ENCODE peak calls at places on chromosomes 2 and 18, in ten cellular contexts. One of them, this sample, is unnamed.

GRCh38 chr2:8412082-8412481 is 269.8 kb upstream of the ID2 start:
- DNase-seq in NCI-H774: no peak
- DNase-seq in Caki2: peak
- DNase-seq in activated effector memory CD4-positive, alpha-beta T cell treated with anti-CD3 and anti-CD28 coated beads, Interleukin-2, amount 50 U/mL, for 16 hours: no peak
- DNase-seq in left ventricle myocardium superior: no peak
- DNase-seq in GM23248: peak
- DNase-seq in activated T-cell treated with anti-CD3 and anti-CD28 coated beads, Interleukin-2, amount 50 U/mL, for 72 hours: no peak
- DNase-seq in NCI-H1092: no peak
- DNase-seq in NCI-H82: no peak
- DNase-seq in AG09319: no peak
- DNase-seq in this sample: no peak

GRCh38 chr18:79791141-79791972 is 6.4 kb upstream of the KCNG2 start:
- DNase-seq in NCI-H774: no peak
- DNase-seq in Caki2: no peak
- DNase-seq in activated effector memory CD4-positive, alpha-beta T cell treated with anti-CD3 and anti-CD28 coated beads, Interleukin-2, amount 50 U/mL, for 16 hours: peak
- DNase-seq in left ventricle myocardium superior: peak
- DNase-seq in GM23248: peak
- DNase-seq in activated T-cell treated with anti-CD3 and anti-CD28 coated beads, Interleukin-2, amount 50 U/mL, for 72 hours: no peak
- DNase-seq in NCI-H1092: no peak
- DNase-seq in NCI-H82: no peak
- DNase-seq in AG09319: peak
- DNase-seq in this sample: no peak

GRCh38 chr2:240797500-240797895 is 22.5 kb downstream of the KIF1A start:
- DNase-seq in NCI-H774: no peak
- DNase-seq in Caki2: no peak
- DNase-seq in activated effector memory CD4-positive, alpha-beta T cell treated with anti-CD3 and anti-CD28 coated beads, Interleukin-2, amount 50 U/mL, for 16 hours: no peak
- DNase-seq in left ventricle myocardium superior: peak
- DNase-seq in GM23248: no peak
- DNase-seq in activated T-cell treated with anti-CD3 and anti-CD28 coated beads, Interleukin-2, amount 50 U/mL, for 72 hours: no peak
- DNase-seq in NCI-H1092: no peak
- DNase-seq in NCI-H82: no peak
- DNase-seq in AG09319: no peak
- DNase-seq in this sample: no peak

GRCh38 chr18:34787931-34788532 is 77.9 kb downstream of the DTNA start:
- DNase-seq in NCI-H774: peak
- DNase-seq in Caki2: no peak
- DNase-seq in activated effector memory CD4-positive, alpha-beta T cell treated with anti-CD3 and anti-CD28 coated beads, Interleukin-2, amount 50 U/mL, for 16 hours: no peak
- DNase-seq in left ventricle myocardium superior: no peak
- DNase-seq in GM23248: peak
- DNase-seq in activated T-cell treated with anti-CD3 and anti-CD28 coated beads, Interleukin-2, amount 50 U/mL, for 72 hours: peak
- DNase-seq in NCI-H1092: peak
- DNase-seq in NCI-H82: peak
- DNase-seq in AG09319: peak
- DNase-seq in this sample: no peak

GRCh38 chr2:72893594-72894319 is 6.5 kb downstream of the SPR start:
- DNase-seq in NCI-H774: no peak
- DNase-seq in Caki2: peak
- DNase-seq in activated effector memory CD4-positive, alpha-beta T cell treated with anti-CD3 and anti-CD28 coated beads, Interleukin-2, amount 50 U/mL, for 16 hours: peak
- DNase-seq in left ventricle myocardium superior: peak
- DNase-seq in GM23248: peak
- DNase-seq in activated T-cell treated with anti-CD3 and anti-CD28 coated beads, Interleukin-2, amount 50 U/mL, for 72 hours: peak
- DNase-seq in NCI-H1092: peak
- DNase-seq in NCI-H82: peak
- DNase-seq in AG09319: peak
- DNase-seq in this sample: no peak

GRCh38 chr2:101442042-101442666 is 32.8 kb downstream of the RFX8 start:
- DNase-seq in NCI-H774: no peak
- DNase-seq in Caki2: no peak
- DNase-seq in activated effector memory CD4-positive, alpha-beta T cell treated with anti-CD3 and anti-CD28 coated beads, Interleukin-2, amount 50 U/mL, for 16 hours: no peak
- DNase-seq in left ventricle myocardium superior: no peak
- DNase-seq in GM23248: peak
- DNase-seq in activated T-cell treated with anti-CD3 and anti-CD28 coated beads, Interleukin-2, amount 50 U/mL, for 72 hours: no peak
- DNase-seq in NCI-H1092: no peak
- DNase-seq in NCI-H82: no peak
- DNase-seq in AG09319: no peak
- DNase-seq in this sample: no peak

GRCh38 chr2:114698504-114698903 is 256.1 kb downstream of the DPP10 start:
- DNase-seq in NCI-H774: no peak
- DNase-seq in Caki2: no peak
- DNase-seq in activated effector memory CD4-positive, alpha-beta T cell treated with anti-CD3 and anti-CD28 coated beads, Interleukin-2, amount 50 U/mL, for 16 hours: no peak
- DNase-seq in left ventricle myocardium superior: no peak
- DNase-seq in GM23248: no peak
- DNase-seq in activated T-cell treated with anti-CD3 and anti-CD28 coated beads, Interleukin-2, amount 50 U/mL, for 72 hours: no peak
- DNase-seq in NCI-H1092: no peak
- DNase-seq in NCI-H82: no peak
- DNase-seq in AG09319: no peak
- DNase-seq in this sample: no peak

GRCh38 chr2:8656160-8656641 is 25.7 kb upstream of the ID2 start:
- DNase-seq in NCI-H774: peak
- DNase-seq in Caki2: peak
- DNase-seq in activated effector memory CD4-positive, alpha-beta T cell treated with anti-CD3 and anti-CD28 coated beads, Interleukin-2, amount 50 U/mL, for 16 hours: peak
- DNase-seq in left ventricle myocardium superior: no peak
- DNase-seq in GM23248: peak
- DNase-seq in activated T-cell treated with anti-CD3 and anti-CD28 coated beads, Interleukin-2, amount 50 U/mL, for 72 hours: no peak
- DNase-seq in NCI-H1092: peak
- DNase-seq in NCI-H82: no peak
- DNase-seq in AG09319: peak
- DNase-seq in this sample: no peak

GRCh38 chr2:70888925-70889715 is 46.6 kb upstream of the ATP6V1B1 start:
- DNase-seq in NCI-H774: no peak
- DNase-seq in Caki2: no peak
- DNase-seq in activated effector memory CD4-positive, alpha-beta T cell treated with anti-CD3 and anti-CD28 coated beads, Interleukin-2, amount 50 U/mL, for 16 hours: no peak
- DNase-seq in left ventricle myocardium superior: no peak
- DNase-seq in GM23248: no peak
- DNase-seq in activated T-cell treated with anti-CD3 and anti-CD28 coated beads, Interleukin-2, amount 50 U/mL, for 72 hours: no peak
- DNase-seq in NCI-H1092: no peak
- DNase-seq in NCI-H82: no peak
- DNase-seq in AG09319: no peak
- DNase-seq in this sample: no peak

GRCh38 chr2:201118121-201118956 is 2.4 kb downstream of the CFLAR start:
- DNase-seq in NCI-H774: no peak
- DNase-seq in Caki2: peak
- DNase-seq in activated effector memory CD4-positive, alpha-beta T cell treated with anti-CD3 and anti-CD28 coated beads, Interleukin-2, amount 50 U/mL, for 16 hours: peak
- DNase-seq in left ventricle myocardium superior: peak
- DNase-seq in GM23248: peak
- DNase-seq in activated T-cell treated with anti-CD3 and anti-CD28 coated beads, Interleukin-2, amount 50 U/mL, for 72 hours: peak
- DNase-seq in NCI-H1092: peak
- DNase-seq in NCI-H82: peak
- DNase-seq in AG09319: peak
- DNase-seq in this sample: peak

GRCh38 chr2:182868049-182868422 is 1.6 kb upstream of the FRZB start:
- DNase-seq in NCI-H774: no peak
- DNase-seq in Caki2: no peak
- DNase-seq in activated effector memory CD4-positive, alpha-beta T cell treated with anti-CD3 and anti-CD28 coated beads, Interleukin-2, amount 50 U/mL, for 16 hours: no peak
- DNase-seq in left ventricle myocardium superior: no peak
- DNase-seq in GM23248: no peak
- DNase-seq in activated T-cell treated with anti-CD3 and anti-CD28 coated beads, Interleukin-2, amount 50 U/mL, for 72 hours: no peak
- DNase-seq in NCI-H1092: no peak
- DNase-seq in NCI-H82: peak
- DNase-seq in AG09319: no peak
- DNase-seq in this sample: no peak

GRCh38 chr18:9642799-9643445 is 28.6 kb upstream of the PPP4R1 start:
- DNase-seq in NCI-H774: no peak
- DNase-seq in Caki2: no peak
- DNase-seq in activated effector memory CD4-positive, alpha-beta T cell treated with anti-CD3 and anti-CD28 coated beads, Interleukin-2, amount 50 U/mL, for 16 hours: no peak
- DNase-seq in left ventricle myocardium superior: no peak
- DNase-seq in GM23248: peak
- DNase-seq in activated T-cell treated with anti-CD3 and anti-CD28 coated beads, Interleukin-2, amount 50 U/mL, for 72 hours: no peak
- DNase-seq in NCI-H1092: no peak
- DNase-seq in NCI-H82: no peak
- DNase-seq in AG09319: no peak
- DNase-seq in this sample: no peak

GRCh38 chr2:102815285-102815684 is 53.5 kb downstream of the TMEM182 start:
- DNase-seq in NCI-H774: no peak
- DNase-seq in Caki2: no peak
- DNase-seq in activated effector memory CD4-positive, alpha-beta T cell treated with anti-CD3 and anti-CD28 coated beads, Interleukin-2, amount 50 U/mL, for 16 hours: no peak
- DNase-seq in left ventricle myocardium superior: no peak
- DNase-seq in GM23248: no peak
- DNase-seq in activated T-cell treated with anti-CD3 and anti-CD28 coated beads, Interleukin-2, amount 50 U/mL, for 72 hours: no peak
- DNase-seq in NCI-H1092: no peak
- DNase-seq in NCI-H82: no peak
- DNase-seq in AG09319: no peak
- DNase-seq in this sample: no peak

GRCh38 chr2:237585590-237586221 is 4.8 kb downstream of the RAB17 start:
- DNase-seq in NCI-H774: no peak
- DNase-seq in Caki2: no peak
- DNase-seq in activated effector memory CD4-positive, alpha-beta T cell treated with anti-CD3 and anti-CD28 coated beads, Interleukin-2, amount 50 U/mL, for 16 hours: peak
- DNase-seq in left ventricle myocardium superior: no peak
- DNase-seq in GM23248: no peak
- DNase-seq in activated T-cell treated with anti-CD3 and anti-CD28 coated beads, Interleukin-2, amount 50 U/mL, for 72 hours: no peak
- DNase-seq in NCI-H1092: no peak
- DNase-seq in NCI-H82: no peak
- DNase-seq in AG09319: no peak
- DNase-seq in this sample: no peak

GRCh38 chr2:100819365-100820345 is at the start of gene NPAS2:
- DNase-seq in NCI-H774: no peak
- DNase-seq in Caki2: peak
- DNase-seq in activated effector memory CD4-positive, alpha-beta T cell treated with anti-CD3 and anti-CD28 coated beads, Interleukin-2, amount 50 U/mL, for 16 hours: no peak
- DNase-seq in left ventricle myocardium superior: peak
- DNase-seq in GM23248: peak
- DNase-seq in activated T-cell treated with anti-CD3 and anti-CD28 coated beads, Interleukin-2, amount 50 U/mL, for 72 hours: peak
- DNase-seq in NCI-H1092: no peak
- DNase-seq in NCI-H82: no peak
- DNase-seq in AG09319: no peak
- DNase-seq in this sample: no peak

GRCh38 chr2:151765760-151766159 is 31.5 kb upstream of the NEB start:
- DNase-seq in NCI-H774: no peak
- DNase-seq in Caki2: no peak
- DNase-seq in activated effector memory CD4-positive, alpha-beta T cell treated with anti-CD3 and anti-CD28 coated beads, Interleukin-2, amount 50 U/mL, for 16 hours: no peak
- DNase-seq in left ventricle myocardium superior: no peak
- DNase-seq in GM23248: no peak
- DNase-seq in activated T-cell treated with anti-CD3 and anti-CD28 coated beads, Interleukin-2, amount 50 U/mL, for 72 hours: no peak
- DNase-seq in NCI-H1092: no peak
- DNase-seq in NCI-H82: no peak
- DNase-seq in AG09319: no peak
- DNase-seq in this sample: no peak

GRCh38 chr18:34098109-34098508 is 126.6 kb downstream of the NOL4 start:
- DNase-seq in NCI-H774: no peak
- DNase-seq in Caki2: no peak
- DNase-seq in activated effector memory CD4-positive, alpha-beta T cell treated with anti-CD3 and anti-CD28 coated beads, Interleukin-2, amount 50 U/mL, for 16 hours: no peak
- DNase-seq in left ventricle myocardium superior: no peak
- DNase-seq in GM23248: no peak
- DNase-seq in activated T-cell treated with anti-CD3 and anti-CD28 coated beads, Interleukin-2, amount 50 U/mL, for 72 hours: no peak
- DNase-seq in NCI-H1092: no peak
- DNase-seq in NCI-H82: peak
- DNase-seq in AG09319: no peak
- DNase-seq in this sample: no peak

GRCh38 chr2:130915149-130915548 is 78.4 kb downstream of the ARHGEF4 start:
- DNase-seq in NCI-H774: no peak
- DNase-seq in Caki2: no peak
- DNase-seq in activated effector memory CD4-positive, alpha-beta T cell treated with anti-CD3 and anti-CD28 coated beads, Interleukin-2, amount 50 U/mL, for 16 hours: no peak
- DNase-seq in left ventricle myocardium superior: no peak
- DNase-seq in GM23248: no peak
- DNase-seq in activated T-cell treated with anti-CD3 and anti-CD28 coated beads, Interleukin-2, amount 50 U/mL, for 72 hours: no peak
- DNase-seq in NCI-H1092: no peak
- DNase-seq in NCI-H82: no peak
- DNase-seq in AG09319: no peak
- DNase-seq in this sample: no peak

GRCh38 chr2:130289780-130290179 is 52.9 kb upstream of the IMP4 start:
- DNase-seq in NCI-H774: no peak
- DNase-seq in Caki2: no peak
- DNase-seq in activated effector memory CD4-positive, alpha-beta T cell treated with anti-CD3 and anti-CD28 coated beads, Interleukin-2, amount 50 U/mL, for 16 hours: no peak
- DNase-seq in left ventricle myocardium superior: no peak
- DNase-seq in GM23248: no peak
- DNase-seq in activated T-cell treated with anti-CD3 and anti-CD28 coated beads, Interleukin-2, amount 50 U/mL, for 72 hours: no peak
- DNase-seq in NCI-H1092: no peak
- DNase-seq in NCI-H82: no peak
- DNase-seq in AG09319: no peak
- DNase-seq in this sample: no peak

GRCh38 chr18:48859311-48860275 is 91.2 kb downstream of the SMAD7 start:
- DNase-seq in NCI-H774: no peak
- DNase-seq in Caki2: no peak
- DNase-seq in activated effector memory CD4-positive, alpha-beta T cell treated with anti-CD3 and anti-CD28 coated beads, Interleukin-2, amount 50 U/mL, for 16 hours: no peak
- DNase-seq in left ventricle myocardium superior: peak
- DNase-seq in GM23248: no peak
- DNase-seq in activated T-cell treated with anti-CD3 and anti-CD28 coated beads, Interleukin-2, amount 50 U/mL, for 72 hours: no peak
- DNase-seq in NCI-H1092: peak
- DNase-seq in NCI-H82: peak
- DNase-seq in AG09319: no peak
- DNase-seq in this sample: no peak

GRCh38 chr2:86383844-86384243 is 46.4 kb upstream of the REEP1 start:
- DNase-seq in NCI-H774: no peak
- DNase-seq in Caki2: no peak
- DNase-seq in activated effector memory CD4-positive, alpha-beta T cell treated with anti-CD3 and anti-CD28 coated beads, Interleukin-2, amount 50 U/mL, for 16 hours: no peak
- DNase-seq in left ventricle myocardium superior: no peak
- DNase-seq in GM23248: peak
- DNase-seq in activated T-cell treated with anti-CD3 and anti-CD28 coated beads, Interleukin-2, amount 50 U/mL, for 72 hours: no peak
- DNase-seq in NCI-H1092: no peak
- DNase-seq in NCI-H82: no peak
- DNase-seq in AG09319: peak
- DNase-seq in this sample: no peak

GRCh38 chr2:229622495-229623355 is 91.6 kb downstream of the DNER start:
- DNase-seq in NCI-H774: no peak
- DNase-seq in Caki2: no peak
- DNase-seq in activated effector memory CD4-positive, alpha-beta T cell treated with anti-CD3 and anti-CD28 coated beads, Interleukin-2, amount 50 U/mL, for 16 hours: no peak
- DNase-seq in left ventricle myocardium superior: no peak
- DNase-seq in GM23248: no peak
- DNase-seq in activated T-cell treated with anti-CD3 and anti-CD28 coated beads, Interleukin-2, amount 50 U/mL, for 72 hours: no peak
- DNase-seq in NCI-H1092: no peak
- DNase-seq in NCI-H82: no peak
- DNase-seq in AG09319: no peak
- DNase-seq in this sample: no peak

GRCh38 chr2:15985531-15985930 is 45.2 kb downstream of the MYCN start:
- DNase-seq in NCI-H774: no peak
- DNase-seq in Caki2: no peak
- DNase-seq in activated effector memory CD4-positive, alpha-beta T cell treated with anti-CD3 and anti-CD28 coated beads, Interleukin-2, amount 50 U/mL, for 16 hours: no peak
- DNase-seq in left ventricle myocardium superior: no peak
- DNase-seq in GM23248: no peak
- DNase-seq in activated T-cell treated with anti-CD3 and anti-CD28 coated beads, Interleukin-2, amount 50 U/mL, for 72 hours: no peak
- DNase-seq in NCI-H1092: no peak
- DNase-seq in NCI-H82: no peak
- DNase-seq in AG09319: no peak
- DNase-seq in this sample: no peak

GRCh38 chr18:62331581-62332436 is 6.7 kb downstream of the TNFRSF11A start:
- DNase-seq in NCI-H774: no peak
- DNase-seq in Caki2: no peak
- DNase-seq in activated effector memory CD4-positive, alpha-beta T cell treated with anti-CD3 and anti-CD28 coated beads, Interleukin-2, amount 50 U/mL, for 16 hours: no peak
- DNase-seq in left ventricle myocardium superior: peak
- DNase-seq in GM23248: no peak
- DNase-seq in activated T-cell treated with anti-CD3 and anti-CD28 coated beads, Interleukin-2, amount 50 U/mL, for 72 hours: no peak
- DNase-seq in NCI-H1092: no peak
- DNase-seq in NCI-H82: no peak
- DNase-seq in AG09319: no peak
- DNase-seq in this sample: no peak

GRCh38 chr2:120227111-120227991 is 4.2 kb upstream of the TMEM185B start:
- DNase-seq in NCI-H774: no peak
- DNase-seq in Caki2: no peak
- DNase-seq in activated effector memory CD4-positive, alpha-beta T cell treated with anti-CD3 and anti-CD28 coated beads, Interleukin-2, amount 50 U/mL, for 16 hours: no peak
- DNase-seq in left ventricle myocardium superior: peak
- DNase-seq in GM23248: no peak
- DNase-seq in activated T-cell treated with anti-CD3 and anti-CD28 coated beads, Interleukin-2, amount 50 U/mL, for 72 hours: no peak
- DNase-seq in NCI-H1092: no peak
- DNase-seq in NCI-H82: no peak
- DNase-seq in AG09319: no peak
- DNase-seq in this sample: no peak

GRCh38 chr2:168189835-168190426 is 57.5 kb downstream of the STK39 start:
- DNase-seq in NCI-H774: no peak
- DNase-seq in Caki2: no peak
- DNase-seq in activated effector memory CD4-positive, alpha-beta T cell treated with anti-CD3 and anti-CD28 coated beads, Interleukin-2, amount 50 U/mL, for 16 hours: no peak
- DNase-seq in left ventricle myocardium superior: no peak
- DNase-seq in GM23248: peak
- DNase-seq in activated T-cell treated with anti-CD3 and anti-CD28 coated beads, Interleukin-2, amount 50 U/mL, for 72 hours: no peak
- DNase-seq in NCI-H1092: no peak
- DNase-seq in NCI-H82: no peak
- DNase-seq in AG09319: no peak
- DNase-seq in this sample: no peak

GRCh38 chr2:162111958-162112850 is 38.2 kb upstream of the DPP4 start:
- DNase-seq in NCI-H774: no peak
- DNase-seq in Caki2: no peak
- DNase-seq in activated effector memory CD4-positive, alpha-beta T cell treated with anti-CD3 and anti-CD28 coated beads, Interleukin-2, amount 50 U/mL, for 16 hours: no peak
- DNase-seq in left ventricle myocardium superior: no peak
- DNase-seq in GM23248: no peak
- DNase-seq in activated T-cell treated with anti-CD3 and anti-CD28 coated beads, Interleukin-2, amount 50 U/mL, for 72 hours: no peak
- DNase-seq in NCI-H1092: no peak
- DNase-seq in NCI-H82: no peak
- DNase-seq in AG09319: no peak
- DNase-seq in this sample: no peak

GRCh38 chr2:6940820-6941219 is 23.6 kb downstream of the RNF144A start:
- DNase-seq in NCI-H774: no peak
- DNase-seq in Caki2: no peak
- DNase-seq in activated effector memory CD4-positive, alpha-beta T cell treated with anti-CD3 and anti-CD28 coated beads, Interleukin-2, amount 50 U/mL, for 16 hours: no peak
- DNase-seq in left ventricle myocardium superior: no peak
- DNase-seq in GM23248: no peak
- DNase-seq in activated T-cell treated with anti-CD3 and anti-CD28 coated beads, Interleukin-2, amount 50 U/mL, for 72 hours: no peak
- DNase-seq in NCI-H1092: no peak
- DNase-seq in NCI-H82: no peak
- DNase-seq in AG09319: no peak
- DNase-seq in this sample: no peak